ENCODE peak calls at places on chromosomes 11 and 22, in five cellular contexts. M is hippocampal formation, Y is iris pigment epithelial cell, K is nephron progenitor cell, T is adrenal gland. P is an unnamed sample.

GRCh38 chr22:20553947-20554741 is 46.7 kb downstream of the MED15 start:
- DNase-seq in Y (no peak), K (no peak), T (peak), M (no peak), P (no peak)

GRCh38 chr22:35950262-35950661 is 78.4 kb downstream of the RBFOX2 start:
- DNase-seq in M (no peak), Y (no peak), T (no peak), K (no peak), P (no peak)

GRCh38 chr22:24510694-24511625 is 15.8 kb downstream of the UPB1 start:
- DNase-seq in M (no peak), Y (peak), T (peak), K (no peak), P (no peak)

GRCh38 chr22:20571531-20572007 is 64.2 kb downstream of the MED15 start:
- DNase-seq in M (no peak), K (peak), T (no peak), Y (peak), P (peak)

GRCh38 chr11:30749268-30749667 is 163.1 kb upstream of the MPPED2 start:
- DNase-seq in M (no peak), T (no peak), Y (no peak), K (no peak), P (no peak)

GRCh38 chr11:65134952-65135632 is 773 bp upstream of the SYVN1 start:
- DNase-seq in K (peak), T (peak), M (peak), Y (peak), P (peak)

GRCh38 chr11:76795285-76795935 is 12.3 kb downstream of the TSKU start:
- DNase-seq in T (no peak), K (no peak), M (no peak), Y (no peak), P (no peak)

GRCh38 chr11:2772544-2773031 is 72.8 kb upstream of the KCNQ1OT1 start:
- DNase-seq in T (peak), Y (peak), K (no peak), M (no peak), P (no peak)

GRCh38 chr11:106076421-106076922 is 675 bp downstream of the KBTBD3 start:
- DNase-seq in T (no peak), K (peak), M (no peak), Y (peak), P (no peak)